ENCODE peak calls at places on chromosomes 11 and 22, in eight cellular contexts. S is mesenchymal stem cell, E is globus pallidus, G is EL, C is LoVo, O is choroid plexus epithelial cell, H is NCI-H1105 treated with DMSO at 0.1 percent for 48 hours, L is AG09309. B is an unnamed sample.

GRCh38 chr11:73645972-73646631 is at the start of gene PLEKHB1:
- DNase-seq in S (no peak), E (no peak), G (peak), C (no peak), O (no peak), H (no peak), L (no peak), B (no peak)

GRCh38 chr11:123454060-123454651 is 24.1 kb downstream of the GRAMD1B start:
- DNase-seq in S (peak), E (no peak), G (peak), C (peak), O (no peak), H (no peak), L (no peak), B (peak)

GRCh38 chr11:1936072-1936780 is 10.9 kb upstream of the MRPL23 start:
- DNase-seq in S (no peak), E (no peak), G (no peak), C (no peak), O (no peak), H (no peak), L (no peak), B (no peak)

GRCh38 chr22:35589071-35589735 is 27.9 kb downstream of the MB start:
- DNase-seq in S (peak), E (no peak), G (peak), C (peak), O (peak), H (no peak), L (peak), B (no peak)

GRCh38 chr22:20885557-20886323 is 26.9 kb downstream of the SNAP29 start:
- DNase-seq in S (peak), E (peak), G (peak), C (peak), O (peak), H (no peak), L (peak), B (peak)

GRCh38 chr11:12746593-12747097 is 72.4 kb downstream of the TEAD1 start:
- DNase-seq in S (peak), E (no peak), G (peak), C (no peak), O (peak), H (peak), L (no peak), B (no peak)

GRCh38 chr22:49793296-49793695 is 34.4 kb downstream of the BRD1 start:
- DNase-seq in S (no peak), E (no peak), G (no peak), C (no peak), O (no peak), H (no peak), L (no peak), B (no peak)

GRCh38 chr11:86938900-86939880 is 16.0 kb downstream of the FZD4 start:
- DNase-seq in S (peak), E (peak), G (peak), C (peak), O (peak), H (peak), L (no peak), B (peak)

GRCh38 chr11:41983458-41983857 is 524.0 kb upstream of the LRRC4C start:
- DNase-seq in S (no peak), E (no peak), G (no peak), C (no peak), O (no peak), H (no peak), L (no peak), B (no peak)

GRCh38 chr11:6237903-6238302 is 986 bp upstream of the CNGA4 start:
- DNase-seq in S (no peak), E (no peak), G (no peak), C (no peak), O (no peak), H (no peak), L (no peak), B (no peak)

GRCh38 chr11:116499396-116500001 is 273.3 kb downstream of the BUD13 start:
- DNase-seq in S (peak), E (peak), G (peak), C (peak), O (peak), H (peak), L (peak), B (peak)

B was measured in dermis blood vessel endothelial cell.